ENCODE peak calls at places on chromosomes 6 and 20, in four cellular contexts. A is K562, C is GM12878, H is HepG2. F is an unnamed sample.

GRCh38 chr6:14502551-14502950 is 385.0 kb downstream of the CD83 start:
- DNase-seq in H (no peak), A (peak; percentile 77), C (no peak), F (no peak)

GRCh38 chr20:38209054-38209675 is 44.1 kb upstream of the TGM2 start:
- DNase-seq in A (no peak), H (no peak), C (no peak), F (no peak)

GRCh38 chr20:37230200-37230599 is 31.4 kb downstream of the GHRH start:
- DNase-seq in C (no peak), H (no peak), A (no peak), F (no peak)

GRCh38 chr6:156154896-156155295 is 622.3 kb upstream of the ARID1B start:
- DNase-seq in C (no peak), H (no peak), A (no peak), F (no peak)

GRCh38 chr6:55886185-55886836 is 10.9 kb upstream of the BMP5 start:
- DNase-seq in C (no peak), A (no peak), H (peak; percentile 64), F (no peak)

GRCh38 chr6:123965894-123966293 is 162.2 kb downstream of the NKAIN2 start:
- DNase-seq in H (peak; percentile 35), C (no peak), A (no peak), F (peak; percentile 44)

GRCh38 chr20:62045529-62046277 is 20.0 kb downstream of the TAF4 start:
- DNase-seq in C (no peak), A (no peak), H (no peak), F (no peak)

GRCh38 chr20:53003420-53003819 is 31.3 kb downstream of the TSHZ2 start:
- DNase-seq in H (no peak), A (no peak), C (no peak), F (no peak)

GRCh38 chr6:73657201-73657600 is 3.4 kb upstream of the SLC17A5 start:
- DNase-seq in A (peak; percentile 10), H (no peak), C (no peak), F (no peak)

GRCh38 chr20:1122388-1123315 is 4.2 kb downstream of the PSMF1 start:
- DNase-seq in A (peak; percentile 82), H (peak; percentile 99), C (no peak), F (no peak)

GRCh38 chr6:136549359-136550044 is 720 bp downstream of the MAP7 start:
- DNase-seq in H (no peak), C (no peak), A (peak; percentile 36), F (peak; percentile 83)

GRCh38 chr6:165548450-165548849 is 114.6 kb downstream of the PDE10A start:
- DNase-seq in C (no peak), H (no peak), A (no peak), F (no peak)

GRCh38 chr6:127522714-127523113 is 3.6 kb upstream of the MTCL3 start:
- DNase-seq in A (no peak), C (no peak), H (peak; percentile 11), F (no peak)

GRCh38 chr6:111590209-111590955 is 15.3 kb downstream of the TRAF3IP2 start:
- DNase-seq in A (no peak), C (no peak), H (no peak), F (no peak)
- H3K27ac ChIP-seq in A (no peak overlapping the region), C (no peak overlapping the region), H (no peak overlapping the region), F (no peak overlapping the region)

DNA sequence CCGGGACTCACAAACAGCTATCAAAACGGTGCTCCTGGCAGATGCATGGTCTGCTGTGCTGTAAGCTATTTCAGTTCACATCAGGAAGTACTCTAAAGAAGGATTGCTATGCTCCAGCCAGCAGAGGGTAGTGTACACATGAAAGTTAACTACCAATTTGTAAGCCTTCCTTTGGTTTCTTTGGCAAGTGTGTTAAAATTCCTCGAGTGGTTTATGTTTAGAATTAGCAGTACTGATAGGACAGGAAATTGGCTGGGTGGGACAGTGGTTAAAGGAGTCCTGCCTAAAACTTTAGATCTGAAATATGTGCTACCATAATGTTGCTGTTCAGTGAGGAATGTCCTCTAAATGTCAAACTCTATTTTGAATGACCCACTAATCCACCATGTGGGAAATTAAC is 47.4 kb downstream of the TRMT11 start:
- DNase-seq in A (peak; percentile 76), H (peak; percentile 68), C (no peak), F (no peak)
- TF ChIP-seq ATF2 in A (no peak), H (no peak), C (no peak), F (no peak)

GRCh38 chr6:10402648-10403311 is 12.1 kb downstream of the TFAP2A start:
- DNase-seq in H (no peak), A (peak; percentile 68), C (no peak), F (no peak)

GRCh38 chr6:10400330-10400729 is 14.5 kb downstream of the TFAP2A start:
- DNase-seq in H (no peak), C (no peak), A (no peak), F (no peak)

GRCh38 chr6:10401632-10402223 is 13.1 kb downstream of the TFAP2A start:
- DNase-seq in H (no peak), A (peak; percentile 85), C (no peak), F (no peak)

GRCh38 chr6:10399451-10399850 is 15.4 kb downstream of the TFAP2A start:
- DNase-seq in C (no peak), H (no peak), A (no peak), F (no peak)

GRCh38 chr6:10401004-10401536 is 13.8 kb downstream of the TFAP2A start:
- DNase-seq in H (no peak), C (no peak), A (no peak), F (no peak)
- H3K27ac ChIP-seq in H (no peak overlapping the region), C (no peak overlapping the region), A (peak overlapping the region; percentile 85), F (no peak overlapping the region)

DNA sequence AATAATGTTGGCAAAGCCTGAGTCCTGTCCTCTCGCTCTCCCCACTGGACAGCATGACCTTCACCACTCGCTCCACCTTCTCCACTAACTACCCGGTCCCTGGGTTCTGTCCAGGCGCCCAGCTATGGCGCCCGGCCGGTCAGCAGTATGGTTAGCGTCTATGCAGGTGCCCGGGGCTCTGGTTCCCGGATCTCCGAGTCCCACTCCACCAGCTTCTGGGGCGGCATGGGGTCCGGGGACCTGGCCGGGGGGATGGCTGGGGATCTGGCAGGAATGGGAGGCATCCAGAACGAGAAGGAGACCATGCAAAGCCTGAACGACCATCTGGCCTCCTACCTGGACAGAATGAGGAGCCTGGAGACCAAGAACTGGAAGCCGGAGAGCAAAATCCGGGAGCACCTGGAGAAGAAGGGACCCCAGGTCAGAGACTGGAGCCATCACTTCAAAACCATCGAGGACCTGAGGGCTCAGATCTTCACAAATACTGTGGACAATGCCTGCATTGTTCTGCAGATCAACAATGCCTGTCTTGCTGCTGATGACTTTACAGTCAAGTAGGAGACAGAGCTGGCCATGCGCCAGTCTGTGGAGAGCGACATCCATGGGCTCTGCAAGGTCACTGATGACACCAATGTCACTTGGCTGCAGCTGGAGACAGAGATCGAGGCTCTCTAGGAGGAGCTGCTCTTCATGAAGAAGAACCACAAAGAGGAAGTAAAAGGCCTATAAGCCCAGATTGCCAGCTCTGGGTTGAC is 20.7 kb downstream of the RNF114 start:
- DNase-seq in A (no peak), C (no peak), H (peak; percentile 75), F (no peak)
- TF ChIP-seq ATF2 in A (no peak), C (no peak), H (no peak), F (no peak)

F was measured in H1.